ENCODE peak calls at places on chromosome 5, in ten cellular contexts. Y, G, J, R, S, D, I, C, N and M are unnamed samples.

GRCh38 chr5:179731791-179732411 is 721 bp upstream of the MAML1 start:
- DNase-seq in Y (peak), G (no peak), J (no peak), R (no peak), S (peak), D (peak), I (peak), C (no peak), N (peak), M (no peak)

GRCh38 chr5:90563161-90563560 is 4.6 kb downstream of the ADGRV1 start:
- DNase-seq in Y (no peak), G (no peak), J (no peak), R (no peak), S (no peak), D (no peak), I (no peak), C (no peak), N (no peak), M (no peak)

GRCh38 chr5:139383275-139383992 is at the start of gene SLC23A1:
- DNase-seq in Y (peak), G (no peak), J (peak), R (peak), S (no peak), D (no peak), I (peak), C (no peak), N (no peak), M (no peak)

GRCh38 chr5:150289551-150290390 is at the start of gene CAMK2A:
- DNase-seq in Y (no peak), G (no peak), J (peak), R (no peak), S (peak), D (peak), I (no peak), C (no peak), N (no peak), M (no peak)

GRCh38 chr5:93162201-93162654 is 418.8 kb downstream of the NR2F1-AS1 start:
- DNase-seq in Y (peak), G (peak), J (no peak), R (no peak), S (no peak), D (no peak), I (no peak), C (no peak), N (no peak), M (peak)

GRCh38 chr5:113213551-113213971 is 221.2 kb downstream of the TSSK1B start:
- DNase-seq in Y (peak), G (no peak), J (no peak), R (no peak), S (no peak), D (no peak), I (no peak), C (no peak), N (no peak), M (no peak)

GRCh38 chr5:115599924-115600323 is 2.4 kb downstream of the TICAM2 start:
- DNase-seq in Y (no peak), G (no peak), J (no peak), R (no peak), S (no peak), D (no peak), I (no peak), C (no peak), N (no peak), M (no peak)

GRCh38 chr5:139027150-139027549 is 152.0 kb upstream of the LRRTM2 start:
- DNase-seq in Y (peak), G (no peak), J (no peak), R (no peak), S (no peak), D (no peak), I (no peak), C (no peak), N (no peak), M (no peak)

GRCh38 chr5:137250421-137250820 is 248.7 kb downstream of the SPOCK1 start:
- DNase-seq in Y (no peak), G (no peak), J (no peak), R (no peak), S (no peak), D (no peak), I (no peak), C (no peak), N (no peak), M (no peak)

GRCh38 chr5:169347786-169348185 is 46.8 kb upstream of the SLIT3 start:
- DNase-seq in Y (no peak), G (no peak), J (no peak), R (no peak), S (no peak), D (no peak), I (no peak), C (no peak), N (no peak), M (peak)

GRCh38 chr5:111254613-111255012 is 30.4 kb downstream of the CAMK4 start:
- DNase-seq in Y (peak), G (no peak), J (no peak), R (no peak), S (no peak), D (no peak), I (no peak), C (no peak), N (peak), M (no peak)

GRCh38 chr5:153425914-153426313 is 64.6 kb upstream of the GRIA1 start:
- DNase-seq in Y (peak), G (peak), J (no peak), R (peak), S (peak), D (peak), I (no peak), C (no peak), N (no peak), M (no peak)

GRCh38 chr5:167699434-167699833 is 592.0 kb upstream of the WWC1 start:
- DNase-seq in Y (no peak), G (peak), J (no peak), R (peak), S (no peak), D (no peak), I (no peak), C (peak), N (no peak), M (peak)

GRCh38 chr5:175015028-175015427 is 290.6 kb downstream of the MSX2 start:
- DNase-seq in Y (peak), G (no peak), J (no peak), R (peak), S (no peak), D (no peak), I (peak), C (no peak), N (no peak), M (no peak)

GRCh38 chr5:36444582-36444999 is 142.9 kb upstream of the RANBP3L start:
- DNase-seq in Y (no peak), G (no peak), J (no peak), R (no peak), S (no peak), D (no peak), I (no peak), C (no peak), N (no peak), M (no peak)

GRCh38 chr5:74471875-74472274 is 168.7 kb downstream of the ENC1 start:
- DNase-seq in Y (no peak), G (no peak), J (no peak), R (no peak), S (no peak), D (no peak), I (no peak), C (no peak), N (no peak), M (no peak)

GRCh38 chr5:66450988-66451387 is 145.2 kb upstream of the MAST4 start:
- DNase-seq in Y (no peak), G (no peak), J (no peak), R (no peak), S (no peak), D (no peak), I (no peak), C (no peak), N (no peak), M (peak)

GRCh38 chr5:109567374-109568044 is 122.2 kb upstream of the MAN2A1 start:
- DNase-seq in Y (peak), G (no peak), J (no peak), R (no peak), S (no peak), D (peak), I (peak), C (no peak), N (no peak), M (no peak)

DNA sequence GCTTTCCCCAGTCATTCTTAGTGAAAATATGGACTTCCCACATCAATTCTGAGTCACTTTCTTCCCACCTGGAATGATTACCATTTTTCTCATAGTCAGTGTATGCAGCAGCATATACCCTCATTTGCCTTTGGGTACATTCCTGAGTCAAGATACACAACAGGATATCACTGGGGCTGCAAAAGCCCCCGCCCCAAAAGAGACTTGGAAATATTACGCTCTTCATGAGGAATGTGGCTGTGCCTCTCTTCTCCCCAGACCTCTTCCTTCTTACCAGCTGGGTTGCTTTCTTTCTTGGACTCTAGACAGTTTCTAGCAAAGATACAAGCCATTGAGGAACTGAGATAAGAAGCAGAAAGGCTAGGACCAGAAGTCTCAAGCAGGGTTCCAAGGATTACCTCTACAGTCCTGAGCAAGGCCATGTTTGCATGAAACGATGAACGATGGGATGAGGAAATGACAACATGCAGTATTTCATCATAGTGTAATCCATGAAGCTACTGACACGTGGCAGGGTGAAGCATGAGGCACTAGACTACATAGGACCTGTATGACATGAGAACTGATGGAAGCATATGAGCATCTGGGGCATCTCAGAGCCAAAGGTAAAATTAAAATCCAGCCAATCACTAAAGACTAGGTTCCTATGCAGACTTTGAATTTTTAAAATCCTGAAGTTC is 218.1 kb downstream of the RAB3C start:
- DNase-seq in Y (peak), G (no peak), J (no peak), R (no peak), S (no peak), D (no peak), I (no peak), C (no peak), N (no peak), M (no peak)
- TF ChIP-seq MAX in Y (peak), G (no peak), J (no peak), R (no peak), S (no peak), D (no peak), I (no peak), C (no peak), N (no peak), M (no peak)

DNA sequence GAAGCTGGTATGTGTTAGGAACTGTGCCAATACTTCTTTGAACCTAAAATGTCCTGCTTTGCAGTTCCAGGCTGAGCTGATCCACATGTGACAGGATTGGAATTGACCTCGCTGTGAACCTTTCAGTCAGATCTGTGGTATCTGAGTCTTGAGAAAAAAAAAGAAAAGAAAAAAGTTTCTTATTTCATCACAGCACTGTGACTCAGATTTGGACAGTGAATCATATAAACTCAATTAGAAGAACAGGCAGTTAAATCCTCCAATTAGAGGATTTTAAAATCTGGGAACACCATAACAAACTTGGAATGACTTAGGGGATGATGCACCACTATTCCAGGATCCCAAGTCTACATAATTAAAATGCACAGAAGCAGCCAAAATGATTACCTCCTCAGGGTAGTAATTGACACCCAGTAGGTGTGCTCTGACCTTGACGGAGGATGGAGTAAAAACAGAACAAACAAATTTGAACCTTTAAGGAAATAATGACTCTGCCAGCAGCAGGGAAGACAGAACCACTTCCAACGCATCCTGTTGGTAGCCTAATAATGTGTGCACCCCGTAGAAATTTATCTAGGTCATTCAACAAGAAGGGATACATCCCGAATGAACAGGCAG is 57.8 kb upstream of the RAI14 start:
- DNase-seq in Y (no peak), G (peak), J (no peak), R (peak), S (no peak), D (no peak), I (no peak), C (no peak), N (no peak), M (peak)
- TF ChIP-seq MAX in Y (no peak), G (peak), J (peak), R (peak), S (no peak), D (no peak), I (no peak), C (no peak), N (no peak), M (peak)

DNA sequence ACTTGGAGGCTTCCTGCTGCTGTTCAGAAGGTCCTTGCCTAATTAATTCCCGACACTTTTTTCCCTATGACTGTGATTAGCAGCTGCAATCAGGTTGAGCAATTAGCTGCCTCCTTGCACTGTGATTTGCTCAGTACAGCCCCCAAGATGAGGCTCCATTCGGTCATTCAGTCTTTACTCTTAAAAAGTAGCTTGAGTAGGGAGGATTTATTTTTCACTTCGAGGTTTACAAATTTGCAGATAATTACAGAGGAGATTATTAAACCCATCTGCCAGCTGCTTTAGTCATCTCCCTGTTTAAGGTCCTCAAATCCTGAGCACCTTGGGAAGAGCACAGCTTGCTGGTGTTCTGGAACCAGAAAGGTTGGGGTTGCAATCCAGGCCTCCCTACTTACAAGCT is 678.4 kb upstream of the ZNF608 start:
- DNase-seq in Y (no peak), G (no peak), J (no peak), R (no peak), S (no peak), D (no peak), I (no peak), C (no peak), N (no peak), M (no peak)
- TF ChIP-seq MAX in Y (no peak), G (no peak), J (no peak), R (no peak), S (no peak), D (no peak), I (no peak), C (no peak), N (no peak), M (no peak)

DNA sequence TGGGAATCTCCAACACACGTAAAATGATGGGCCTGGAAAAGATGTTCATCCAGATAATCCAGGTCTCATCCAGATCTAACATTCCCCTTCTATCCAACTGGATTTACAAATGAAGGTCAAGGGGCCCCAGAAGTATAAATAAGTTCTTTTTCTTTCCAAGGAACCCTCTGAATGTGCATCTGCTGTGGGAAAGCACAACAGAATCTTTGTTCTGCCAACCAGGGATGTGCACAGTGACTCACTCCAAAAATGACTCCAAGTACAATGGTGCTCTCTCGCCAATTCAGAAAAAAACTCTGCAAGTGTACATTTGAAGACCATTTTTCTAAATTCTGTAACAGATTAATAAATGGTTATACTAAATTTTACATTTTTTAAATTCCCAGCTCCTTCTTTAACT is 12.4 kb downstream of the RAPGEF6 start:
- DNase-seq in Y (no peak), G (no peak), J (no peak), R (no peak), S (no peak), D (no peak), I (peak), C (no peak), N (no peak), M (no peak)
- TF ChIP-seq MAX in Y (no peak), G (no peak), J (no peak), R (no peak), S (no peak), D (no peak), I (no peak), C (no peak), N (no peak), M (no peak)

GRCh38 chr5:42875211-42875610 is 63.5 kb upstream of the SELENOP start:
- DNase-seq in Y (no peak), G (no peak), J (no peak), R (no peak), S (no peak), D (no peak), I (no peak), C (no peak), N (no peak), M (no peak)

GRCh38 chr5:42874621-42875198 is 63.0 kb upstream of the SELENOP start:
- DNase-seq in Y (no peak), G (no peak), J (no peak), R (no peak), S (no peak), D (no peak), I (peak), C (no peak), N (no peak), M (no peak)

GRCh38 chr5:42875785-42876374 is 64.2 kb upstream of the SELENOP start:
- DNase-seq in Y (peak), G (no peak), J (no peak), R (no peak), S (no peak), D (peak), I (peak), C (no peak), N (no peak), M (no peak)

GRCh38 chr5:42872865-42873264 is 61.2 kb upstream of the SELENOP start:
- DNase-seq in Y (no peak), G (no peak), J (no peak), R (no peak), S (no peak), D (peak), I (no peak), C (no peak), N (no peak), M (no peak)

DNA sequence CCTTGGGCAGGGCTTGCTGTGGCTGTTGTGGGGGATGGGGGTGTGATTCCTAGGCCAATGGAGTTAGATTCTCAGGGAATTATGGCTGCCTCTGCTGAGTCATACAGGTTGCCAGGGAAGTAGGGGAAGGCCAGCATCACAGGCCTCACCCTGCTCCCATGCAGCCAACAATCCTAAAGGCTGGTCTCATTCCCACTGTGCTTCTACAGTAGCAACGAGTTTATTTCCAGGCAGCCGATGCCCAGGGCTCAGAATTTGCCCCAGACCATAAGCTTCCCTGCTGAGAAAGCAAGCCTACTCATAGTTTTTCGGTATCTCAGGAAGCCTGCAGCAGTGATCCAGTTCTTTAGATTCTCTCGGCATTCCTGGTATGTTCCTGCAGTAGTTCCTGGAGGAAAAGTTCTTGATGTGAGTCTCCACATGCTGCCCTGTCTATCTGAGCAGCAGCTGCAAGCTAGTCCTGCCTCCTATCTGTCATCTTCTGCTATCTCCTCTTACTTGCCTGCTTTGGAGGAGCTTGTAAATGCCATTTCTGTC is 59.3 kb upstream of the SELENOP start:
- DNase-seq in Y (no peak), G (no peak), J (no peak), R (peak), S (no peak), D (peak), I (no peak), C (no peak), N (no peak), M (no peak)
- TF ChIP-seq MAX in Y (no peak), G (no peak), J (no peak), R (no peak), S (no peak), D (no peak), I (no peak), C (no peak), N (no peak), M (no peak)